ENCODE peak calls at places on chromosome 1, in eight cellular contexts. L, H, A, F, G, Z, E and W are unnamed samples.

GRCh38 chr1:24897263-24898151 is 32.6 kb downstream of the RUNX3 start:
- DNase-seq in L (no peak), H (no peak), A (no peak), F (no peak), G (no peak), Z (peak), E (no peak), W (no peak)

GRCh38 chr1:160108888-160109662 is 6.5 kb upstream of the ATP1A2 start:
- DNase-seq in L (peak), H (no peak), A (peak), F (no peak), G (peak), Z (no peak), E (peak), W (peak)

GRCh38 chr1:41469706-41470105 is 14.8 kb downstream of the EDN2 start:
- DNase-seq in L (no peak), H (no peak), A (no peak), F (no peak), G (no peak), Z (no peak), E (no peak), W (no peak)

GRCh38 chr1:231335663-231336602 is 1.7 kb downstream of the EXOC8 start:
- DNase-seq in L (no peak), H (no peak), A (no peak), F (no peak), G (no peak), Z (no peak), E (no peak), W (no peak)

GRCh38 chr1:227945891-227946623 is 1.7 kb downstream of the WNT9A start:
- DNase-seq in L (peak), H (peak), A (peak), F (peak), G (peak), Z (peak), E (peak), W (no peak)

GRCh38 chr1:101357444-101357986 is 120.7 kb downstream of the S1PR1 start:
- DNase-seq in L (peak), H (no peak), A (peak), F (no peak), G (peak), Z (no peak), E (peak), W (peak)

GRCh38 chr1:153932071-153932592 is 9.4 kb upstream of the GATAD2B start:
- DNase-seq in L (no peak), H (peak), A (no peak), F (no peak), G (no peak), Z (no peak), E (no peak), W (no peak)

GRCh38 chr1:155242805-155243358 is 12.4 kb downstream of the ENTREP3 start:
- DNase-seq in L (no peak), H (no peak), A (no peak), F (no peak), G (no peak), Z (no peak), E (no peak), W (no peak)

GRCh38 chr1:16719571-16720402 is 20.5 kb upstream of the RNU1-4 start:
- DNase-seq in L (peak), H (peak), A (no peak), F (no peak), G (peak), Z (no peak), E (no peak), W (peak)
- TF ChIP-seq CTCF in L (no peak), H (no peak), A (no peak), F (no peak), G (no peak), Z (no peak), E (no peak), W (no peak)

GRCh38 chr1:219805191-219805590 is 123.2 kb downstream of the SLC30A10 start:
- DNase-seq in L (no peak), H (no peak), A (peak), F (no peak), G (no peak), Z (no peak), E (peak), W (no peak)
- TF ChIP-seq CTCF in L (peak), H (no peak), A (peak), F (peak), G (peak), Z (no peak), E (peak), W (no peak)

DNA sequence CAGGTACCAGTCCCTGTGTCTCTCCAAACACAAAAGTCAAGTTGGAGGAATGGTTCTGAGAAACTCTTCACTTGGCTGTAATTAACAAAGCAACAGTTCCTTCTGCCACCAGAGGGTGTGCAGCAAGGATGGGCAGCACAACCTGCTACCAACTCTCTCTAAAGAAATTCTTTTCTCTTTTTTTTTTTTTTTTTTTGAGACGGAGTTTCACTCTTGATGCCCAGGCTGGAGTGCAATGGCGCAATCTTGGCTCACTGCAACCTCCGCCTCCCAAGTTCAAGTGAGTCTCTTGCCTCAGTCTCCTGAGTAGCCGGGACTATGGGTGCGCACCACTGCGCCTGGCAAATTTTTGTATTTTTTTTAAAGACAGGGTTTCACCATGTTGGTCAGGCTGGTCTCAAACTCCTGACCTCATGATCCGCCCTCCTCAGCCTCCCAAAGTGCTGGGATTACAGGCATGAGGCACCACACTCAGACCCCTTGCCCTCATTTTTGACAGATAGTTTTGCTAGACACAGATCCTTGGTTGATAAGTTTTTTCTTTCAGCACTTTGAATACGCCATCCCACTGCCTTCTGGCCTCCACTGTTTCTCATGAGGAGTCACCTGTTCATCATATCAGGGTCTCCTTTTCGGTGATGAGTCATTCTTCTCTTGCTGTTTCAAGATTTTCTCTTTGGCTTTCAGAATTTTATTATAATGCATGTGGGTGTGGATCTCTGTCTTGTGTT is 12.1 kb upstream of the DEGS1 start:
- DNase-seq in L (no peak), H (no peak), A (no peak), F (no peak), G (no peak), Z (no peak), E (peak), W (peak)
- TF ChIP-seq CTCF in L (peak), H (peak), A (peak), F (peak), G (peak), Z (no peak), E (peak), W (peak)

DNA sequence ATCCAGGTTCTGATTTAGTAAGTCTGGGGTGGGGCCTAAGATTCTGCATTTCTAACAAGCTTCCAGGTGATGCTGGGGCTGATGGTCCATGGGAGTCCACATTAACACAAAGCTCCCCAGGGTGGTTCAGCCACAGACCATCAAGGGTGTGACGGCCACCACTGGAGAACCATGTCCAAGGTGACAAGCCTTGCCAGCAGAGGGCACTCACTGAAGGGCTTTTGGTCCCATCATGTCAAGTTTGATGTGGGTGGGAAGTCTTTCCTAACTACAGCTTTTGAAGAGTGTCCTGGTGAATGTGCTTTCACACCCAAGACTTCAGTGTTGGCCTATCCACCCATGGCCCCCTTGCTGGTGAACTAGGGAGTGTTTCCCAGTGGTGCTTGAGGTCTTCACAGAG is 67.1 kb downstream of the UBE2T start:
- DNase-seq in L (peak), H (no peak), A (peak), F (no peak), G (peak), Z (no peak), E (peak), W (no peak)
- TF ChIP-seq CTCF in L (peak), H (no peak), A (peak), F (peak), G (peak), Z (no peak), E (peak), W (peak)

GRCh38 chr1:15957221-15958090 is 18.4 kb downstream of the ZBTB17 start:
- DNase-seq in L (no peak), H (no peak), A (no peak), F (no peak), G (no peak), Z (no peak), E (peak), W (no peak)
- TF ChIP-seq CTCF in L (peak), H (no peak), A (peak), F (peak), G (no peak), Z (no peak), E (peak), W (peak)

DNA sequence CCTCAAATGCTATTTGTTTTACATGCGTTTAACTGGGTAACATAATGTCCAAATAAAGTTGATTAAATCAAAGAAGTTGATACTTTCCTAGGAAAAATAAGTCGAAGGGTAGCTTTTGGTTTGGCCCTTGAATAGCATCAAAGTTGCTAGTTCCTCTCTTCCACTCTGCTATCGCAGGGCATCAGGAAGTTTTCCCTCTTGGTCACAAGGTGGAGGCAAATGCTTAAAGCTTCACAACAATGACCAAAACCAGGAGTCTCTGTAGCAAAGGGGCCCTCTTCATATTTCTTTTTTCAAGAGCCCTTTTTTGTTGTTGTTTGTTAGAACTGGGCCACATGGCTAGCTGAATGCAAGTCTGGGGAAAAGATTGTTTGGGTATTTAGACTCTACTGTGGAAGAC is 668.4 kb downstream of the KCNT2 start:
- DNase-seq in L (peak), H (no peak), A (no peak), F (no peak), G (no peak), Z (no peak), E (peak), W (no peak)
- TF ChIP-seq CTCF in L (peak), H (no peak), A (peak), F (peak), G (peak), Z (no peak), E (no peak), W (no peak)